ENCODE peak calls at places on chromosome 19, in seven cellular contexts. T, S, Z, Y, X, F and R are unnamed samples.
A peak's percentile ranks its signal among the peaks of the same experiment; 100 is the strongest.

GRCh38 chr19:55273978-55274707 is 5.8 kb downstream of the HSPBP1 start:
- DNase-seq in Y (no peak), Z (no peak), T (no peak), X (no peak), F (no peak), S (no peak), R (no peak)

GRCh38 chr19:7762719-7763293 is at the start of gene CLEC4M:
- DNase-seq in S (no peak), X (peak; percentile 6), Y (no peak), F (no peak), Z (no peak), T (no peak), R (no peak)

GRCh38 chr19:33627962-33628839 is 6.4 kb downstream of the CHST8 start:
- DNase-seq in X (no peak), Y (no peak), F (no peak), Z (no peak), T (no peak), S (no peak), R (no peak)

GRCh38 chr19:47663435-47663910 is 49.7 kb upstream of the EHD2 start:
- DNase-seq in F (no peak), S (peak; percentile 91), T (no peak), Y (no peak), X (no peak), Z (peak; percentile 95), R (no peak)

GRCh38 chr19:52742516-52742915 is 7.7 kb upstream of the ZNF611 start:
- DNase-seq in Y (no peak), S (no peak), Z (no peak), T (no peak), F (no peak), X (no peak), R (no peak)

GRCh38 chr19:8638078-8638619 is 7.7 kb downstream of the NFILZ start:
- DNase-seq in X (peak; percentile 23), S (peak; percentile 92), Z (peak; percentile 78), T (peak; percentile 17), F (no peak), Y (no peak), R (no peak)

GRCh38 chr19:47755762-47756626 is 10.6 kb downstream of the NOP53 start:
- DNase-seq in S (no peak), F (no peak), Y (no peak), X (no peak), Z (no peak), T (no peak), R (no peak)

GRCh38 chr19:35005256-35005977 is 5.3 kb downstream of the GRAMD1A start:
- DNase-seq in Z (no peak), S (no peak), T (no peak), Y (no peak), F (no peak), X (peak; percentile 39), R (no peak)

GRCh38 chr19:3413796-3414327 is 47.5 kb downstream of the NFIC start:
- DNase-seq in T (no peak), Z (no peak), F (no peak), Y (no peak), X (no peak), S (no peak), R (no peak)

GRCh38 chr19:6023085-6023682 is 45.2 kb upstream of the RANBP3 start:
- DNase-seq in T (no peak), S (no peak), X (no peak), Y (no peak), Z (peak; percentile 50), F (no peak), R (no peak)

GRCh38 chr19:56333506-56333905 is 18.9 kb upstream of the ZSCAN5A start:
- DNase-seq in S (peak; percentile 31), T (no peak), Y (peak; percentile 46), Z (peak; percentile 83), X (peak; percentile 34), F (no peak), R (peak; percentile 19)

GRCh38 chr19:35349614-35350521 is 2.2 kb downstream of the FFAR1 start:
- DNase-seq in Z (no peak), X (no peak), T (no peak), S (no peak), Y (no peak), F (no peak), R (no peak)

GRCh38 chr19:31364956-31365355 is 15.7 kb upstream of the TSHZ3 start:
- DNase-seq in S (no peak), Y (no peak), T (no peak), F (no peak), Z (no peak), X (no peak), R (no peak)

GRCh38 chr19:36915992-36916830 is at the start of the genes ZNF568 and ZNF829:
- DNase-seq in F (peak; percentile 93), Z (peak; percentile 87), Y (peak; percentile 90), X (peak; percentile 94), T (peak; percentile 79), S (peak; percentile 72), R (peak; percentile 85)

GRCh38 chr19:5109560-5109959 is 140.6 kb downstream of the KDM4B start:
- DNase-seq in T (no peak), Y (no peak), S (no peak), F (no peak), X (no peak), Z (no peak), R (no peak)

GRCh38 chr19:29606420-29606747 is 301 bp downstream of the POP4 start:
- DNase-seq in Z (no peak), Y (no peak), T (no peak), S (no peak), F (no peak), X (no peak), R (no peak)

GRCh38 chr19:9407827-9408226 is 27.5 kb downstream of the ZNF266 start:
- DNase-seq in T (no peak), Z (no peak), X (no peak), F (no peak), S (no peak), Y (no peak), R (no peak)

DNA sequence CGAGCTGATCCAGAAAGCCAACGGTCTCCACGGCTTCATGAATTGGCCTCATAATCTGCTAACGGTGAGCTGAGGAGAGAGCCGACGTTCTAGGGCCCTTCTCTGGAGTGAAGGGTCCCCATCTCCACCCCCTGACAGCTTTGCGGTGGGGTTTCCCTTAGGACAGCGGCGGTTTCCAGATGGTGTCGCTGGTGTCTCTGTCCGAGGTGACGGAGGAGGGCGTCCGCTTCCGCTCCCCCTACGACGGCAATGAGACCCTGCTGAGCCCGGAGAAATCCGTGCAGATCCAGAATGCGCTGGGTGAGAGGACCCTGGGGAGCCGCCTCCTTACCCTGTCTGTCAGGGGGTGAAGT is 692 bp downstream of the QTRT1 start:
- DNase-seq in T (no peak), Z (no peak), Y (peak; percentile 16), F (peak; percentile 62), X (no peak), S (no peak), R (no peak)
- TF ChIP-seq CTCF in T (no peak), Z (no peak), Y (no peak), F (peak; percentile 21), X (no peak), S (no peak), R (no peak)

GRCh38 chr19:18363787-18364186 is 22.2 kb upstream of the GDF15 start:
- DNase-seq in Y (no peak), T (no peak), S (no peak), F (no peak), Z (no peak), X (no peak), R (no peak)

GRCh38 chr19:18361646-18362045 is 21.2 kb downstream of the PGPEP1 start:
- DNase-seq in S (no peak), T (no peak), Y (no peak), Z (no peak), X (no peak), F (no peak), R (no peak)

GRCh38 chr19:18366027-18366435 is 19.9 kb upstream of the GDF15 start:
- DNase-seq in F (no peak), Z (no peak), X (no peak), S (no peak), Y (no peak), T (no peak), R (no peak)

GRCh38 chr19:18362934-18363542 is 22.6 kb downstream of the PGPEP1 start:
- DNase-seq in S (no peak), X (peak; percentile 45), F (no peak), Y (no peak), T (no peak), Z (no peak), R (no peak)

DNA sequence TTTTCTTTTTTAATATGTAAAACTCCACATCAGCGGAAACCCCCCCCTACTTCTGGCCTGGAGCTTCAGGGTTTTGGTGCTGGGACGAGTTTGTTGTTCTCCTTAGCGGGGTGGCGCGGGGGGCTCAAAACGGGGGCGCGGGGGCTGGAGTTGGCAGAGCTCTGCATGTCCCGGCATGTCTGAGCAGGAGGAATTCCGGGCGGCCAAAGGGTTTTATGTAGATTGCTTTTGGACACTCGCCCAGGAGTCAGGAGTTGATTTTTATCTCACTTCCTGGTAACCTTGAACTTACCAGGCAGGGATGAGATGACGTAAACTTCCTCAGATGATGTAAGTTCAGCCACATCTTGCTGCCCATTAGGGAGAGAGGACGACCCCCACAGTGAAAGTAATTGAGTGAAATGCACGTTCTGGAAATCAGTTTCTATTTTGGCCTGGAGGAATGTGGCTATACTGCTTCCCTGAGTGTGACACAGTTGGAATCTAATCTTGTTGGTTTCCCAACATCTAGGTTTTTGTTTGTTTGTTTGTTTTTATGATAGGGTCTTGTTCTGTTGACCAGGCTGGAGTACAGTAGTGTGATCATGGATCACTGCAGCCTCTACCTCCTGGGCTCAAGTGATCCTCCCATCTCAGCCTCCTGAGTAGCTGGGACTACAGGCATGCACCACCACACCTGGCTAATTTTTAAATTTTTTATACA is 21.0 kb upstream of the GDF15 start:
- DNase-seq in Z (peak; percentile 100), S (peak; percentile 99), X (peak; percentile 92), F (no peak), Y (no peak), T (no peak), R (no peak)
- H3K4me3 ChIP-seq in Z (no peak overlapping the region), S (no peak overlapping the region), X (no peak overlapping the region), F (no peak overlapping the region), Y (no peak overlapping the region), T (no peak overlapping the region), R (no peak overlapping the region)

GRCh38 chr19:50835785-50836542 is 2.6 kb upstream of the KLK15 start:
- DNase-seq in Y (peak; percentile 60), X (peak; percentile 86), T (no peak), F (peak; percentile 85), Z (peak; percentile 54), S (no peak), R (no peak)
- TF ChIP-seq CTCF in Y (no peak), X (no peak), T (no peak), F (no peak), Z (no peak), S (no peak), R (no peak)

GRCh38 chr19:2099054-2099501 is 2.4 kb downstream of the IZUMO4 start:
- DNase-seq in X (no peak), T (no peak), Z (no peak), F (no peak), S (no peak), Y (no peak), R (no peak)

GRCh38 chr19:2095338-2095938 is 688 bp downstream of the MOB3A start:
- DNase-seq in Y (no peak), S (no peak), T (no peak), X (no peak), Z (no peak), F (peak; percentile 50), R (no peak)

GRCh38 chr19:2096543-2097329 is at the start of gene IZUMO4:
- DNase-seq in T (peak; percentile 98), X (peak; percentile 99), F (peak; percentile 96), Z (peak; percentile 98), Y (peak; percentile 99), S (peak; percentile 88), R (no peak)

GRCh38 chr19:2099937-2100718 is 3.4 kb downstream of the IZUMO4 start:
- DNase-seq in S (no peak), Y (no peak), F (no peak), Z (no peak), X (no peak), T (no peak), R (no peak)

GRCh38 chr19:2097330-2098327 is 914 bp downstream of the IZUMO4 start:
- DNase-seq in X (peak; percentile 45), F (no peak), T (peak; percentile 31), Z (no peak), Y (peak; percentile 39), S (no peak), R (no peak)
- H3K4me3 ChIP-seq in X (no peak overlapping the region), F (peak overlapping the region; percentile 60), T (peak overlapping the region; percentile 55), Z (peak overlapping the region; percentile 56), Y (peak overlapping the region; percentile 82), S (peak overlapping the region; percentile 33), R (peak overlapping the region; percentile 59)